ENCODE peak calls at places on chromosome 6, in nine cellular contexts. T, A, V, W, L, I, H, F and N are unnamed samples.

GRCh38 chr6:170097505-170098427 is 193.1 kb downstream of the DLL1 start:
- DNase-seq in T (no peak), A (peak; percentile 58), V (no peak), W (peak; percentile 41), L (no peak), I (peak; percentile 3), H (no peak), F (peak; percentile 44), N (peak; percentile 43)

GRCh38 chr6:22442826-22443225 is 126.5 kb upstream of the HDGFL1 start:
- DNase-seq in T (no peak), A (no peak), V (peak; percentile 31), W (no peak), L (no peak), I (no peak), H (no peak), F (no peak), N (no peak)

GRCh38 chr6:85185977-85186376 is 263.9 kb upstream of the NT5E start:
- DNase-seq in T (no peak), A (no peak), V (no peak), W (no peak), L (no peak), I (no peak), H (no peak), F (no peak), N (no peak)

GRCh38 chr6:24448828-24449525 is 40.4 kb downstream of the GPLD1 start:
- DNase-seq in T (no peak), A (no peak), V (no peak), W (no peak), L (no peak), I (no peak), H (no peak), F (no peak), N (no peak)

GRCh38 chr6:29479560-29479959 is 8.2 kb downstream of the MAS1L start:
- DNase-seq in T (no peak), A (no peak), V (no peak), W (no peak), L (no peak), I (no peak), H (no peak), F (no peak), N (no peak)

GRCh38 chr6:89888871-89889270 is 5.4 kb upstream of the GJA10 start:
- DNase-seq in T (no peak), A (no peak), V (no peak), W (no peak), L (no peak), I (no peak), H (no peak), F (no peak), N (no peak)

GRCh38 chr6:82906951-82907350 is 158.7 kb downstream of the UBE3D start:
- DNase-seq in T (no peak), A (no peak), V (peak; percentile 14), W (no peak), L (no peak), I (no peak), H (no peak), F (no peak), N (no peak)

GRCh38 chr6:111789593-111789992 is 83.7 kb downstream of the FYN start:
- DNase-seq in T (no peak), A (no peak), V (no peak), W (peak; percentile 75), L (no peak), I (no peak), H (no peak), F (no peak), N (no peak)

GRCh38 chr6:71533939-71534379 is 245.3 kb downstream of the OGFRL1 start:
- DNase-seq in T (no peak), A (no peak), V (peak; percentile 36), W (no peak), L (peak; percentile 39), I (no peak), H (peak; percentile 34), F (no peak), N (no peak)

GRCh38 chr6:11495565-11496145 is 41.9 kb upstream of the TMEM170B start:
- DNase-seq in T (no peak), A (no peak), V (no peak), W (no peak), L (no peak), I (no peak), H (no peak), F (no peak), N (no peak)

GRCh38 chr6:170152989-170153388 is 137.9 kb downstream of the DLL1 start:
- DNase-seq in T (no peak), A (no peak), V (no peak), W (no peak), L (peak; percentile 65), I (peak; percentile 63), H (no peak), F (peak; percentile 57), N (peak; percentile 60)

GRCh38 chr6:13575377-13575775 is 975 bp downstream of the SIRT5 start:
- DNase-seq in T (no peak), A (no peak), V (no peak), W (no peak), L (no peak), I (no peak), H (no peak), F (no peak), N (no peak)

GRCh38 chr6:13357551-13358075 is 29.3 kb upstream of the TBC1D7 start:
- DNase-seq in T (no peak), A (no peak), V (no peak), W (no peak), L (peak; percentile 66), I (no peak), H (no peak), F (peak; percentile 56), N (no peak)

GRCh38 chr6:692356-692851 is 535 bp downstream of the EXOC2 start:
- DNase-seq in T (peak; percentile 26), A (peak; percentile 92), V (peak; percentile 63), W (peak; percentile 70), L (peak; percentile 76), I (peak; percentile 64), H (peak; percentile 72), F (peak; percentile 91), N (no peak)

DNA sequence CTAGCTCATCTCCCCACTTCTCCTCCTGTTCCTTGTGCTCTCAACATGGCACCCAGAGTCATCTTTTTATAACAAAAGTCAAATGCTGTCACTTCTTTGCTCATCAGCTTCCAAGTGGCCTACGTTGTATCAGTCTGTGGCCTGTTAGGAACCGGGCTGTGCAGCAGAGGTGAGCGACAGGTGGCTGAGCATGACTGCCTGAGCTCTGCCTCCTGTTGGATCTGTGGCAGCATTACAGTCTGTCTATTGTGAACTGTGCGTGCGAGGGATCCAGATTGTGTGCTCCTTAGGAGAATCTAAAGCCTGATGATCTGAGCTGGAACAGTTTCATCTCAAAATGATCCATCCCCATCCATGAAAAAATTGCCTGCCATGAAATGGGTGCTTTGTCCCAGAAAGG is 129.6 kb downstream of the FNDC1 start:
- DNase-seq in T (no peak), A (no peak), V (no peak), W (no peak), L (no peak), I (no peak), H (no peak), F (no peak), N (no peak)
- TF ChIP-seq POLR2AphosphoS5 in T (no peak), A (no peak), V (no peak), W (no peak), L (no peak), I (no peak), H (no peak), F (no peak), N (no peak)

GRCh38 chr6:159979136-159979874 is 10.4 kb downstream of the IGF2R start:
- DNase-seq in T (peak; percentile 75), A (peak; percentile 78), V (peak; percentile 46), W (no peak), L (no peak), I (peak; percentile 47), H (no peak), F (no peak), N (no peak)
- H3K4me1 ChIP-seq in T (peaks cover 55% of the 10 kb centered on the region), A (peaks cover 75% of the 10 kb centered on the region), V (peaks cover 30% of the 10 kb centered on the region), W (peaks cover 63% of the 10 kb centered on the region), L (peaks cover 52% of the 10 kb centered on the region), I (peaks cover 51% of the 10 kb centered on the region), H (peaks cover 40% of the 10 kb centered on the region), F (peaks cover 74% of the 10 kb centered on the region), N (peaks cover 79% of the 10 kb centered on the region)

GRCh38 chr6:25927721-25928359 is 2.7 kb downstream of the SLC17A2 start:
- DNase-seq in T (no peak), A (no peak), V (no peak), W (no peak), L (no peak), I (no peak), H (no peak), F (no peak), N (no peak)
- H3K27ac ChIP-seq in T (no peak overlapping the region), A (no peak overlapping the region), V (no peak overlapping the region), W (no peak overlapping the region), L (no peak overlapping the region), I (no peak overlapping the region), H (no peak overlapping the region), F (no peak overlapping the region), N (no peak overlapping the region)

GRCh38 chr6:44730771-44731391 is 343.4 kb downstream of the CDC5L start:
- DNase-seq in T (no peak), A (no peak), V (no peak), W (no peak), L (no peak), I (no peak), H (peak; percentile 66), F (no peak), N (no peak)
- TF ChIP-seq POLR2AphosphoS5 in T (no peak), A (no peak), V (no peak), W (no peak), L (no peak), I (no peak), H (no peak), F (no peak), N (no peak)

DNA sequence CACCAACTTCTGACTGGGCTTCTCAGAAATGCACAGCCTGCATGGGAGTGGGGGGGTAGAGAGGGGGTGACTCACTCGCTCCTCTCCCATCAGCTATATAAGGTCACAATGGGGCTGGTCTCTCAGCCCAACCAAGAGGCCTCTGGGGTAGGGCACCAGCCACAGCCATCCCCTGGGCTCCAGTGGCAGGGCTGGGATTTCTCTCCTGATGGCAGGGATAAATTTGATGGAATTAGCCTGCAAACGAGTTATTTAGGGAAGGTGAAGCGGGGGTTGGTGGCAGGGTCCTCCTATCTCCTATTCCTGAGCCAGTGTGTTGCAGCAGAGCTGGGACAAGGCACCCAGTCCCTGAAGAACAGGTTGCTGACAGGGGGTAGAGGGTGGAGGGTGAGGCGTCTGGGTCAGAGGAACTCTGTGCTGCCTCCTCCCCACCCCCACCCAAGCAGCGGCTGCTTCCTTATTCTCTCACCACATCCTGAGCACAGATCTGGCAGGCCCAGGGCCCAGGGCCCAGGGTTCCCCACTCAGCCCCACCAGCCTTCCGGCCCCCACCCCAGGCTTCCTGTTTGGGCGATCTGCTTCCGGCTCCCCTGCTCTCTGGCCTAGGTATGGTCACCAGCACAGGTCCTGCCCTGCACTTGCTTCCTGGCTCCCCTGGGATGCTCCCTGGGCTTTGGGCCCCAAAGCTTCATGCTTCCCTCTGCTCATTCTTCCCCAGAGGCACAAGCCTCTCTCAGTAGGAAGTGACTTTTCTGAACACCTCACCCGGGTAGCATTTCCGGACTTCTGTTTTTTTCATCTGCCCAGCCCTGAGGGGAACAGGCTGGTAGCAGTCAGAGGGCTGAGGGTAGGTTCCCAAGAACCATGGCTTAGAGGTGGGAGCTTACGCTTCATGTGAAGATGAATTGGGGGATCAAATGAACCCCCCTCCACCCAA is 4.0 kb downstream of the PPP1R18 start:
- DNase-seq in T (peak; percentile 70), A (peak; percentile 99), V (peak; percentile 89), W (peak; percentile 94), L (peak; percentile 50), I (peak; percentile 89), H (peak; percentile 84), F (peak; percentile 88), N (peak; percentile 91)
- H3K4me1 ChIP-seq in T (peaks cover 8% of the 10 kb centered on the region), A (peaks cover 45% of the 10 kb centered on the region), V (peaks cover 34% of the 10 kb centered on the region), W (peaks cover 79% of the 10 kb centered on the region), L (peaks cover 45% of the 10 kb centered on the region), I (peaks cover 29% of the 10 kb centered on the region), H (peaks cover 57% of the 10 kb centered on the region), F (peaks cover 50% of the 10 kb centered on the region), N (peaks cover 69% of the 10 kb centered on the region)